ENCODE peak calls at places on chromosomes 12 and 14, in four cellular contexts. One of them, this sample, is unnamed.

GRCh38 chr12:51751657-51752056 is 96.9 kb downstream of the FIGNL2 start:
- DNase-seq in WTC11: no peak
- DNase-seq in K562: no peak
- DNase-seq in HepG2: no peak
- DNase-seq in this sample: no peak

GRCh38 chr12:89084751-89085150 is 267.6 kb downstream of the DUSP6 start:
- DNase-seq in WTC11: no peak
- DNase-seq in K562: no peak
- DNase-seq in HepG2: no peak
- DNase-seq in this sample: no peak

GRCh38 chr12:6316921-6317692 is 6.6 kb downstream of the PLEKHG6 start:
- DNase-seq in K562: peak
- DNase-seq in WTC11: no peak
- DNase-seq in HepG2: no peak
- DNase-seq in this sample: no peak

GRCh38 chr12:80356092-80356491 is 87.9 kb upstream of the PTPRQ start:
- DNase-seq in K562: no peak
- DNase-seq in WTC11: no peak
- DNase-seq in HepG2: no peak
- DNase-seq in this sample: no peak

GRCh38 chr12:98863167-98863566 is 218.1 kb downstream of the APAF1 start:
- DNase-seq in K562: no peak
- DNase-seq in WTC11: peak
- DNase-seq in HepG2: no peak
- DNase-seq in this sample: no peak

GRCh38 chr12:113422030-113422900 is at the start of gene SDSL:
- DNase-seq in WTC11: peak
- DNase-seq in K562: peak
- DNase-seq in HepG2: peak
- DNase-seq in this sample: peak

GRCh38 chr12:71392521-71393145 is 47.0 kb upstream of the LGR5 start:
- DNase-seq in WTC11: no peak
- DNase-seq in K562: peak
- DNase-seq in HepG2: peak
- DNase-seq in this sample: peak

GRCh38 chr14:23057757-23058653 is 685 bp upstream of the CDH24 start:
- DNase-seq in K562: peak
- DNase-seq in HepG2: peak
- DNase-seq in WTC11: peak
- DNase-seq in this sample: peak

GRCh38 chr12:7937867-7938506 is 2.0 kb upstream of the SLC2A3 start:
- DNase-seq in K562: peak
- DNase-seq in WTC11: no peak
- DNase-seq in HepG2: no peak
- DNase-seq in this sample: no peak

GRCh38 chr12:93107514-93107942 is 178.4 kb upstream of the EEA1 start:
- DNase-seq in K562: no peak
- DNase-seq in WTC11: no peak
- DNase-seq in HepG2: no peak
- DNase-seq in this sample: no peak

GRCh38 chr12:106903241-106903950 is 52.3 kb upstream of the TMEM263 start:
- DNase-seq in K562: peak
- DNase-seq in HepG2: peak
- DNase-seq in WTC11: peak
- DNase-seq in this sample: no peak

GRCh38 chr12:127680516-127680915 is 586.5 kb upstream of the TMEM132C start:
- DNase-seq in K562: no peak
- DNase-seq in HepG2: no peak
- DNase-seq in WTC11: no peak
- DNase-seq in this sample: no peak

GRCh38 chr14:74511966-74512365 is 18.4 kb downstream of the ISCA2 start:
- DNase-seq in HepG2: no peak
- DNase-seq in K562: no peak
- DNase-seq in WTC11: no peak
- DNase-seq in this sample: no peak

GRCh38 chr12:131828671-131829350 is 618 bp downstream of the MMP17 start:
- DNase-seq in K562: peak
- DNase-seq in WTC11: no peak
- DNase-seq in HepG2: no peak
- DNase-seq in this sample: no peak

GRCh38 chr12:105474672-105475071 is 144.2 kb downstream of the C12orf75 start:
- DNase-seq in WTC11: no peak
- DNase-seq in HepG2: no peak
- DNase-seq in K562: no peak
- DNase-seq in this sample: no peak

GRCh38 chr14:61803755-61804154 is 41.5 kb downstream of the SNAPC1 start:
- DNase-seq in WTC11: no peak
- DNase-seq in K562: no peak
- DNase-seq in HepG2: no peak
- DNase-seq in this sample: no peak

GRCh38 chr14:70808023-70808401 is 1.3 kb downstream of the MAP3K9 start:
- DNase-seq in WTC11: peak
- DNase-seq in HepG2: peak
- DNase-seq in K562: no peak
- DNase-seq in this sample: no peak
- TF ChIP-seq CBFB in WTC11: no peak
- TF ChIP-seq CBFB in HepG2: no peak
- TF ChIP-seq CBFB in K562: no peak
- TF ChIP-seq CBFB in this sample: no peak

GRCh38 chr14:104085889-104086201 is 345 bp downstream of the ASPG start:
- DNase-seq in WTC11: no peak
- DNase-seq in K562: no peak
- DNase-seq in HepG2: no peak
- DNase-seq in this sample: no peak

GRCh38 chr14:104082807-104083206 is 2.7 kb upstream of the ASPG start:
- DNase-seq in HepG2: no peak
- DNase-seq in K562: no peak
- DNase-seq in WTC11: no peak
- DNase-seq in this sample: no peak

GRCh38 chr14:104086210-104086660 is 735 bp downstream of the ASPG start:
- DNase-seq in WTC11: no peak
- DNase-seq in HepG2: no peak
- DNase-seq in K562: no peak
- DNase-seq in this sample: no peak

GRCh38 chr14:104085032-104085888 is at the start of gene ASPG:
- DNase-seq in K562: peak
- DNase-seq in HepG2: no peak
- DNase-seq in WTC11: peak
- DNase-seq in this sample: no peak

GRCh38 chr14:104084251-104085002 is 1.1 kb upstream of the ASPG start:
- DNase-seq in K562: no peak
- DNase-seq in WTC11: no peak
- DNase-seq in HepG2: no peak
- DNase-seq in this sample: no peak
- TF ChIP-seq CBFB in K562: no peak
- TF ChIP-seq CBFB in WTC11: no peak
- TF ChIP-seq CBFB in HepG2: no peak
- TF ChIP-seq CBFB in this sample: no peak

GRCh38 chr14:68663385-68664076 is 129.3 kb downstream of the ZFP36L1 start:
- DNase-seq in HepG2: no peak
- DNase-seq in K562: no peak
- DNase-seq in WTC11: no peak
- DNase-seq in this sample: peak
- TF ChIP-seq CBFB in HepG2: no peak
- TF ChIP-seq CBFB in K562: no peak
- TF ChIP-seq CBFB in WTC11: no peak
- TF ChIP-seq CBFB in this sample: peak

GRCh38 chr12:41566703-41567102 is 378.6 kb downstream of the PDZRN4 start:
- DNase-seq in HepG2: no peak
- DNase-seq in WTC11: no peak
- DNase-seq in K562: no peak
- DNase-seq in this sample: no peak

GRCh38 chr12:41563044-41563443 is 374.9 kb downstream of the PDZRN4 start:
- DNase-seq in HepG2: no peak
- DNase-seq in WTC11: no peak
- DNase-seq in K562: no peak
- DNase-seq in this sample: no peak

DNA sequence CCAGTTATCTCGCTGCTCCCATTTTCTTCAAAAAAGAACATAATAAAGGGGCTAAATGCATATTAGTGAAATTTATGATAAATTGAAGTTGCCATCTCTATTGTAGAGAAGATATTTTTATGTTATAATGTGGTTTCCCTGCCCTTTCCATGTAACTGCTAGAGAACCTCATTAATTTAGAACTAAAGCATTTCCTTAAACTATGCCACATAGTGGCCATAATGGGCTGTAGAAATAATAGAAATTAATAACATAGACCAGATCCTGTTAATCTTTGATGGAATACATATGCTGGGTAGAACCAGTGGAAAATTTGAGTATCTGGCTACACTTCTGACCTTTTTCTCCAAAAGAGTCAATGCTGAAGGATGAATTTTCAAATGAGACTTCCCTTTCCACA is 376.7 kb downstream of the PDZRN4 start:
- DNase-seq in WTC11: no peak
- DNase-seq in K562: no peak
- DNase-seq in HepG2: no peak
- DNase-seq in this sample: no peak
- TF ChIP-seq CBFB in WTC11: no peak
- TF ChIP-seq CBFB in K562: no peak
- TF ChIP-seq CBFB in HepG2: no peak
- TF ChIP-seq CBFB in this sample: no peak

DNA sequence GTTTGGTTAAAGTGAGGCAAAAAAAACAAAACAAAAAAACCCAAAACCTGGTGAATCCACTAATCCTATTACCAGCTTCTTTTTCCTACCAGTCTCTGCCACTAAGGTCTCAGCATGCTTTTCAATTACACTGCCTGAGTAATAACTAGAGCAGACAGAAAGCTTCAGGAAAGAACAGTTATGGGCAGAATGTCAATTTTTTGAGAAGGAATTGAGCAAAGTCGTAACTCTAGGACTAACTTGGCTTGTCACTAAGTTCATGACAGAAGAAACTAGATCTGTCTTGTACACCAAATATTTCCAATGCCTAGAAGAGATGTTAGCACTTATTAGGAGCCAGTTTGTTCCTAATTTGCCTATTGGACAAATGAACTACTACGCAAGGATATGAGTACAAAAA is 148.8 kb upstream of the CNOT2 start:
- DNase-seq in HepG2: no peak
- DNase-seq in WTC11: no peak
- DNase-seq in K562: no peak
- DNase-seq in this sample: no peak
- TF ChIP-seq CBFB in HepG2: no peak
- TF ChIP-seq CBFB in WTC11: no peak
- TF ChIP-seq CBFB in K562: no peak
- TF ChIP-seq CBFB in this sample: no peak